ENCODE peak calls at places on chromosomes 1 and 21, in ten cellular contexts. D is foreskin fibroblast, X is mammary epithelial cell, L is endodermal cell, S is thoracic aorta, W is epithelial cell of esophagus, Q is lower leg skin, B is prostate gland, K is A673, G is astrocyte. O is an unnamed sample.

GRCh38 chr1:43414634-43415223 is 25.0 kb downstream of the SZT2 start:
- DNase-seq in K (peak), X (peak), S (no peak), Q (no peak), L (peak), G (peak), W (peak), D (peak), B (peak), O (no peak)

GRCh38 chr1:75615664-75616435 is 4.9 kb upstream of the SLC44A5 start:
- DNase-seq in K (peak), L (peak), Q (peak), B (no peak), S (no peak), G (peak), W (peak), X (peak), D (peak), O (peak)

GRCh38 chr1:211748810-211749209 is 73.4 kb upstream of the NEK2 start:
- DNase-seq in L (no peak), G (no peak), Q (no peak), K (no peak), W (no peak), D (no peak), S (no peak), X (no peak), B (no peak), O (no peak)

GRCh38 chr1:48654606-48655210 is 122.0 kb downstream of the BEND5 start:
- DNase-seq in S (no peak), W (no peak), G (no peak), B (no peak), K (no peak), D (no peak), X (no peak), Q (no peak), L (no peak), O (no peak)

GRCh38 chr1:155504207-155504606 is 58.4 kb downstream of the ASH1L start:
- DNase-seq in G (no peak), Q (no peak), D (peak), X (peak), K (peak), L (no peak), W (peak), B (no peak), S (no peak), O (no peak)

GRCh38 chr1:176033474-176033873 is 173.6 kb downstream of the COP1 start:
- DNase-seq in S (no peak), K (no peak), X (peak), B (no peak), Q (no peak), W (peak), D (no peak), L (no peak), G (peak), O (no peak)

GRCh38 chr1:106276856-106277255 is 779.6 kb upstream of the PRMT6 start:
- DNase-seq in X (no peak), Q (no peak), L (no peak), K (no peak), G (peak), W (no peak), D (no peak), S (no peak), B (no peak), O (no peak)

GRCh38 chr1:55575571-55576279 is 360.6 kb upstream of the USP24 start:
- DNase-seq in L (no peak), W (no peak), Q (peak), B (peak), X (no peak), D (no peak), S (no peak), G (no peak), K (no peak), O (no peak)

GRCh38 chr21:19261731-19262367 is 858.3 kb upstream of the TMPRSS15 start:
- DNase-seq in B (no peak), Q (no peak), L (no peak), G (no peak), W (no peak), X (no peak), D (no peak), S (no peak), K (no peak), O (no peak)

GRCh38 chr1:201353186-201353940 is 24.1 kb downstream of the TNNT2 start:
- DNase-seq in S (no peak), D (no peak), G (no peak), X (no peak), L (peak), K (no peak), B (no peak), W (peak), Q (no peak), O (no peak)

GRCh38 chr21:46368533-46369285 is 44.8 kb downstream of the PCNT start:
- DNase-seq in X (no peak), Q (no peak), S (no peak), L (no peak), B (no peak), D (no peak), G (no peak), W (no peak), K (no peak), O (no peak)

GRCh38 chr1:245313581-245313980 is 158.8 kb downstream of the KIF26B start:
- DNase-seq in Q (no peak), S (no peak), K (no peak), L (no peak), X (no peak), G (no peak), D (no peak), B (no peak), W (no peak), O (no peak)

GRCh38 chr1:28512058-28512611 is 6.3 kb downstream of the RCC1 start:
- DNase-seq in L (peak), B (no peak), G (no peak), S (no peak), Q (no peak), X (no peak), W (no peak), D (no peak), K (peak), O (no peak)

GRCh38 chr1:97243973-97244560 is 522.5 kb downstream of the PTBP2 start:
- DNase-seq in S (no peak), B (no peak), L (no peak), X (peak), Q (no peak), W (peak), K (peak), G (peak), D (peak), O (no peak)

GRCh38 chr1:96367791-96368190 is 353.8 kb upstream of the PTBP2 start:
- DNase-seq in W (peak), X (no peak), B (no peak), Q (no peak), L (no peak), S (no peak), D (peak), G (no peak), K (no peak), O (no peak)

GRCh38 chr1:155226188-155226909 is 17.9 kb downstream of the MTX1 start:
- DNase-seq in G (peak), W (peak), L (peak), Q (peak), D (peak), S (peak), B (no peak), X (peak), K (peak), O (peak)

GRCh38 chr21:45542242-45542666 is at the start of gene SLC19A1:
- DNase-seq in X (peak), Q (peak), G (no peak), B (peak), W (peak), L (peak), K (peak), S (no peak), D (peak), O (peak)

DNA sequence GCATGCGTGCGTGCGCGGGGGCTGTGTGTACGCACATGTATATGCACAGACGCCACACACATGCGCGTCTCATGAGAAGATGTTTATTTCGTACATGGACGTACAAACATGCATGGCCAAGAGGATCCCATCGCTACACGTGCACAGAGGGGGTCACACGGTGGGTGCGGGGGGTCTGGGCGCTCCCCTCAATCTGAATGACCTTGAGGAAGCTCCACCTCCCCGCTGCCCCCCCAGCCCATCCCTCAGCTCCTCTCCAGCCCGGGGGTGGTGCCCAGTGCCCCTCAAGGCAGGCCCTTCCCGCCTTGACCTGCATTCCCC is 1.5 kb downstream of the TMEM240 start:
- DNase-seq in D (no peak), L (no peak), W (no peak), Q (no peak), X (no peak), K (no peak), G (no peak), S (no peak), B (no peak), O (no peak)
- H3K4me3 ChIP-seq in D (peak), L (no peak), W (no peak), Q (no peak), X (no peak), K (peak), G (peak), S (peak), B (no peak), O (peak)

DNA sequence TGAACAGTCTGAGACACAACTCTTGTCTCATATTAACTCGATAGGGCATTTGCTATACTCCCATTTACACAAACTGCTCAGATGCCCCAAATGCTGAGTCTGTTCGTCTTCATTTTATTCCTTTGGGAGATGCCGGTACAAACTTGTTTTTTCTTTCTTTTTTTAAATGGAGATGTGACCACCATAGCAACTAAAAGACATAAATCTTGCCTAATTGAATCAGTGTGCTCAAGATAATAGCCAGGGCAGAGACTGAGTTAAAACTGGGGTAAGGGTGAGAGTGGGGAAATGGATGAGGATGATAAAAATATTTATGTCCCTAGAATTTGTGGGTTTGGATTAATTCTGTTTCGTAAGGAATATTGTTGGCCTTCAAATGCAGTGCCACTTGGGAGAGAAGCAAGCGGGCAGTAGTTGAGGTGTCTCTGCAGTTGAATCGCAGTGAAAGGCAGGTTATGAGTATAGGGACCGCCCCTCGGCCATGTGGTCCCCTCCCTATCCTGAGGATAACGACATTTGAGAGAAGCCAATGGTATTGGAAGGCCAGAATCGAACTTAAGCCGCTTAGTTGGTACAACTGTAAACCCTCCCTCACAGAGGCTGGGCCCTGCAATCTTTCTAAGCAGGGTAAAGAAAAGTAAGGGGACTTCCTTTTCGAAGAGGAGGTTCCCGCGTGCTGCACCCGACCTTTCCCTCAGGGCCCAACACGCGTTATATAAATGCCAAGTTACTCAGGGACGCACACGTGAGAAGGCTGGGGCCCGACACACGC is 846 bp upstream of the LRRC8B start:
- DNase-seq in K (peak), G (peak), D (no peak), Q (no peak), L (peak), W (peak), S (no peak), B (no peak), X (no peak), O (no peak)
- H3K4me3 ChIP-seq in K (peak), G (peak), D (peak), Q (peak), L (peak), W (peak), S (peak), B (peak), X (peak), O (peak)

GRCh38 chr1:101139130-101139529 is 97.7 kb upstream of the S1PR1 start:
- DNase-seq in B (no peak), W (no peak), D (no peak), Q (no peak), X (no peak), K (no peak), L (no peak), G (no peak), S (no peak), O (no peak)

GRCh38 chr1:101135526-101135925 is 101.3 kb upstream of the S1PR1 start:
- DNase-seq in G (no peak), W (no peak), D (no peak), Q (no peak), S (no peak), L (no peak), X (no peak), B (no peak), K (no peak), O (no peak)

GRCh38 chr1:101140041-101140718 is 96.6 kb upstream of the S1PR1 start:
- DNase-seq in X (no peak), L (no peak), Q (no peak), S (no peak), W (no peak), K (no peak), D (no peak), G (no peak), B (no peak), O (no peak)

GRCh38 chr1:101136739-101137138 is 100.1 kb upstream of the S1PR1 start:
- DNase-seq in L (no peak), D (no peak), K (no peak), W (no peak), B (no peak), S (no peak), G (peak), X (no peak), Q (no peak), O (no peak)

GRCh38 chr1:101137144-101138126 is 99.4 kb upstream of the S1PR1 start:
- DNase-seq in L (no peak), S (no peak), B (no peak), W (no peak), K (no peak), Q (no peak), X (no peak), G (peak), D (peak), O (no peak)
- H3K4me3 ChIP-seq in L (no peak), S (no peak), B (no peak), W (no peak), K (no peak), Q (no peak), X (no peak), G (no peak), D (no peak), O (no peak)

GRCh38 chr1:154218545-154218944 is 2.2 kb upstream of the UBAP2L start:
- DNase-seq in B (no peak), X (no peak), S (no peak), W (no peak), Q (no peak), D (no peak), K (no peak), G (no peak), L (no peak), O (no peak)
- H3K4me3 ChIP-seq in B (no peak), X (no peak), S (peak), W (peak), Q (no peak), D (peak), K (peak), G (peak), L (peak), O (peak)

GRCh38 chr1:170203693-170204092 is 57.9 kb downstream of the NTMT2 start:
- DNase-seq in D (no peak), X (no peak), B (no peak), Q (no peak), W (no peak), S (no peak), L (no peak), G (no peak), K (no peak), O (no peak)
- H3K4me3 ChIP-seq in D (no peak), X (no peak), B (no peak), Q (no peak), W (no peak), S (no peak), L (no peak), G (no peak), K (no peak), O (no peak)

GRCh38 chr1:179082308-179083030 is 599 bp downstream of the TOR3A start:
- DNase-seq in W (peak), L (peak), G (no peak), B (no peak), K (peak), Q (no peak), X (peak), S (no peak), D (no peak), O (peak)

GRCh38 chr1:179079113-179079761 is 2.6 kb upstream of the TOR3A start:
- DNase-seq in B (peak), W (peak), L (peak), Q (no peak), D (peak), X (peak), S (no peak), G (peak), K (peak), O (no peak)

GRCh38 chr1:179081696-179082307 is at the start of gene TOR3A:
- DNase-seq in D (peak), S (peak), B (peak), K (peak), G (peak), Q (peak), W (peak), L (peak), X (peak), O (peak)

GRCh38 chr1:179080866-179081695 is 789 bp upstream of the TOR3A start:
- DNase-seq in Q (no peak), B (no peak), S (no peak), G (no peak), K (no peak), L (no peak), D (no peak), W (no peak), X (no peak), O (no peak)

GRCh38 chr1:179077396-179077795 is 4.5 kb upstream of the TOR3A start:
- DNase-seq in Q (no peak), G (peak), K (no peak), W (peak), S (no peak), D (no peak), X (no peak), L (no peak), B (no peak), O (no peak)
- H3K4me3 ChIP-seq in Q (no peak), G (no peak), K (no peak), W (no peak), S (no peak), D (no peak), X (no peak), L (no peak), B (no peak), O (no peak)

DNA sequence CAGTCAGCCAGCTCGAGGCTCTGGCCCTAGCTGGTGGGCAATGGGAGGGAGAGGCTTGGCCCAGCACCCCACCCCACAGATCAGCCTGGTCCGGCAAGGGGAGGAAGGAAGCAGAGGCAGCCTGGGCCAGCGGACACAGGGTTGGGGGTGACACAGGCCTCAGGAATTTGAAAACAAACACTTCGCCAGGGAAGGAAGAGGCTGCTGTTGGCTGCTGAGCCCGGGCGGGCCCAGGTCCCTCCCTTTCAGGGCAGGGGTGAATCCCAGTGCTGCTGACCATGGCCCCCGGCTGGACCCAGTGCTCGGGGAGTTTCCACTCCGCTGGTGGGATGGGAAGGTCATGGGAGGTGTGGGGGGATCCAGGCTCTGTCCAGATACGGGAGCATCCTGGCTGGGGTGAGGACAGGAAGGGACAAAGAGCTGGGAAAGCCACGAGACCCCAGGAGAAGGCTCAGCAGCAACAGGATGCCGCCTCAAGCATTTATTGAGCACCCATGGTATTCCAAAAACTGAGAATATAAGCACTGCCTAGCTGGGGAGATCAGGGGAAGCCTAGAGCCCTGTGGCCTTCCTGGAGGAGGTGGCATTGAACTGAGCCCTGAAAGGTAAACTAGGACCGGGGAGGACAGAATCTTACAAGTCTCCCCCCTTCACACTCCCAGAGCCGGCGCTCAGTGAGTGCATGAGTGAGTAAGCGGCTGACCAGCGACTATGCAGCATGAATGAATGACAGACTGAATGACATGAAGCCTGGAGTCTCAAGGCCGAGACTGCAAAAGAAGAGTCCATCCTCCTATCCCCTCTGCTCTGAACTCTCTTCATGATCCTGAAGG is 26.2 kb upstream of the EPHA2 start:
- DNase-seq in S (peak), L (peak), W (peak), K (no peak), G (peak), Q (peak), X (peak), B (peak), D (peak), O (peak)
- H3K4me3 ChIP-seq in S (peak), L (no peak), W (no peak), K (no peak), G (no peak), Q (no peak), X (no peak), B (no peak), D (no peak), O (peak)

DNA sequence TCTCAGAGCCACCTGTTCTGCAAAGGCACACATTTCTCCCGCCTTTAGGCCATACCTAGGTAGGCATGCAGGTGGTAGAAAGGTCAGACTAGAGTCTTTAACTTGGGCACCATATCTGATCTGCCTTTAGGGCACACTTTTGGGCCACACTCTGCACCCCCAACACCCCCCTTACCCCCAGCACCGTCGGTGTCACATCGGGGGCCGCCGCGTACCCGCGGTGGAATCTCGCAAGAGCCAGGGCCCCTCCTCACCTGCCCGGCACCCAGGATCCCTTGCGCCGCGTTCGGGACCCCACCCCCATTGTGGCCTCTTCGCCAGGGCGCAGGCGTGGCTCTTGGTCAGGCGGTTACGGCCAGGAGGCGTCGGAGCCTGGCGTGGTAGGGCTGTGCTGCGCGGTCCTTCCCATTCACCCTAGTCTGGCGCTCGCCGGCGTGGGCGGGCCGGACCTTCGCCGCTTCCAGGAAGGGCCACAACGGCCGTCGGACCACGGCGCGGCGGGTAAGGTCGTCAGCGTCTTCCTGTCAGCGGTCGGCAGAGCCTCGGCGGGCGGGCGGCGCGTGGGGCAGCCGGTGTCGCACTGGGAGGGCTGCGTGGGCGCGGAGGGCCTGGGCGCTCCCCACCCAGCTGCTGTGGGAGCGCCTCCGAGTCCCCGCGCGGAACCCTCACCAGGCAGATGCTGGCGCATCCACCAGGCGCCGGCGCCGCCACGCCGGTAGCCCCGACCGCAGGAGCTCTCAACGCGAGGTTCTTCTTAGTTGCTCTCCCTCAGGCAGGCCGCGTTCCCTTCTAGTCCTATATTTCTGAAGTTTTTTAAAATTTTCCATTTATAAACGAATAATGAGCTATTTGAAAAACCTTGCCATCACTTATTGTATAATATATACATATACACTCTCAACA is at the start of gene DNAH14:
- DNase-seq in S (no peak), G (peak), W (peak), X (peak), K (peak), L (peak), B (peak), D (peak), Q (peak), O (no peak)
- H3K4me3 ChIP-seq in S (peak), G (peak), W (peak), X (peak), K (peak), L (peak), B (peak), D (peak), Q (peak), O (peak)

GRCh38 chr1:149845416-149845815 is 54.0 kb upstream of the BOLA1 start:
- DNase-seq in W (no peak), X (no peak), L (peak), G (no peak), K (no peak), D (no peak), B (no peak), Q (peak), S (no peak), O (no peak)
- H3K4me3 ChIP-seq in W (no peak), X (no peak), L (peak), G (no peak), K (no peak), D (no peak), B (no peak), Q (no peak), S (no peak), O (no peak)